ENCODE peak calls at places on chromosome 9, in nine cellular contexts. H is naive B cell; Z is central memory CD8-positive, alpha-beta T cell; V is foreskin keratinocyte; G is left lobe of liver; C is activated naive CD4-positive, alpha-beta T cell treated with anti-CD3 and anti-CD28 coated beads, Interleukin-2, amount 50 U/mL, for 72 hours; F is gastroesophageal sphincter; Q is effector memory CD8-positive, alpha-beta T cell; I is Panc1. W is an unnamed sample.

GRCh38 chr9:84843175-84843824 is 173.8 kb downstream of the NTRK2 start:
- ATAC-seq in H (no peak), Z (no peak), V (no peak), G (no peak), C (no peak), F (no peak), Q (no peak), I (no peak), W (no peak)

GRCh38 chr9:110784309-110784708 is 115.7 kb downstream of the MUSK start:
- ATAC-seq in H (no peak), Z (no peak), V (no peak), G (no peak), C (no peak), F (no peak), Q (no peak), I (no peak), W (no peak)

GRCh38 chr9:111178361-111179043 is 140.2 kb upstream of the LPAR1 start:
- ATAC-seq in H (no peak), Z (no peak), V (no peak), G (no peak), C (no peak), F (no peak), Q (no peak), I (no peak), W (peak; percentile 96)

GRCh38 chr9:85444243-85444642 is 297.5 kb downstream of the AGTPBP1 start:
- ATAC-seq in H (no peak), Z (no peak), V (no peak), G (no peak), C (no peak), F (no peak), Q (no peak), I (no peak), W (no peak)

GRCh38 chr9:84266087-84266561 is 74.4 kb downstream of the SLC28A3 start:
- ATAC-seq in H (no peak), Z (no peak), V (peak; percentile 40), G (no peak), C (peak; percentile 88), F (no peak), Q (no peak), I (no peak), W (no peak)

GRCh38 chr9:37998881-37999311 is 70.1 kb downstream of the SHB start:
- ATAC-seq in H (no peak), Z (no peak), V (peak; percentile 2), G (peak; percentile 15), C (no peak), F (no peak), Q (no peak), I (no peak), W (peak; percentile 40)

GRCh38 chr9:22214497-22215031 is 205.5 kb upstream of the CDKN2B start:
- ATAC-seq in H (no peak), Z (no peak), V (peak; percentile 20), G (no peak), C (no peak), F (no peak), Q (no peak), I (no peak), W (no peak)

GRCh38 chr9:129748249-129748648 is 4.6 kb downstream of the PTGES start:
- ATAC-seq in H (no peak), Z (no peak), V (no peak), G (no peak), C (peak; percentile 67), F (no peak), Q (no peak), I (no peak), W (no peak)

GRCh38 chr9:110189559-110190311 is 18.2 kb downstream of the C9orf152 start:
- ATAC-seq in H (no peak), Z (no peak), V (no peak), G (no peak), C (no peak), F (no peak), Q (no peak), I (no peak), W (no peak)

GRCh38 chr9:133935328-133936040 is 56.6 kb downstream of the VAV2 start:
- ATAC-seq in H (no peak), Z (no peak), V (no peak), G (peak; percentile 77), C (no peak), F (no peak), Q (no peak), I (no peak), W (peak; percentile 44)

GRCh38 chr9:35579130-35579529 is 25.9 kb upstream of the TESK1 start:
- ATAC-seq in H (no peak), Z (no peak), V (peak; percentile 31), G (no peak), C (peak; percentile 96), F (no peak), Q (no peak), I (no peak), W (no peak)

GRCh38 chr9:113579270-113580040 is 115.9 kb downstream of the RGS3 start:
- ATAC-seq in H (peak; percentile 13), Z (peak; percentile 19), V (peak; percentile 13), G (no peak), C (no peak), F (peak; percentile 29), Q (peak; percentile 16), I (peak; percentile 27), W (peak; percentile 69)

GRCh38 chr9:4126184-4126865 is 173.5 kb downstream of the GLIS3 start:
- ATAC-seq in H (no peak), Z (no peak), V (peak; percentile 90), G (no peak), C (no peak), F (no peak), Q (no peak), I (no peak), W (peak; percentile 87)

W was measured in SK-N-SH treated with all-trans-retinoic acid at 6 μM for 48 hours.